ENCODE peak calls at places on chromosomes 7 and 10, in nine cellular contexts. R is IMR-90; N is SHP77; H is BE2C; M is activated B cell treated with CpG ODN at 0.5 μM for 24 hours; X is activated CD4-positive, alpha-beta T cell treated with anti-CD3 and anti-CD28 coated beads, Interleukin-2, amount 50 U/mL, for 24 hours; S is mesothelial cell of epicardium; K is Peyer's patch; O is activated naive CD8-positive, alpha-beta T cell treated with anti-CD3 and anti-CD28 coated beads for 36 hours. Y is an unnamed sample.

GRCh38 chr10:43211030-43211429 is 55.8 kb downstream of the RASGEF1A start:
- DNase-seq in R (peak), N (no peak), H (no peak), M (no peak), X (no peak), S (no peak), K (no peak), O (no peak), Y (no peak)

GRCh38 chr10:57699944-57700343 is 567.8 kb downstream of the IPMK start:
- DNase-seq in R (peak), N (no peak), H (peak), M (no peak), X (no peak), S (no peak), K (no peak), O (no peak), Y (no peak)

GRCh38 chr7:6648066-6648814 is 11.1 kb downstream of the ZNF316 start:
- DNase-seq in R (no peak), N (no peak), H (no peak), M (no peak), X (no peak), S (no peak), K (no peak), O (no peak), Y (no peak)

GRCh38 chr7:5035276-5035675 is 10.4 kb upstream of the RBAK start:
- DNase-seq in R (no peak), N (no peak), H (no peak), M (no peak), X (no peak), S (no peak), K (no peak), O (no peak), Y (no peak)

GRCh38 chr10:11337516-11337915 is 273.9 kb downstream of the USP6NL start:
- DNase-seq in R (no peak), N (no peak), H (no peak), M (no peak), X (no peak), S (no peak), K (no peak), O (peak), Y (no peak)

GRCh38 chr7:128915841-128916642 is 5.5 kb upstream of the KCP start:
- DNase-seq in R (no peak), N (no peak), H (no peak), M (no peak), X (no peak), S (no peak), K (peak), O (no peak), Y (peak)

GRCh38 chr7:33979807-33980355 is 74.5 kb downstream of the BMPER start:
- DNase-seq in R (peak), N (no peak), H (no peak), M (no peak), X (no peak), S (no peak), K (no peak), O (no peak), Y (no peak)

GRCh38 chr7:44309271-44310091 is 15.9 kb downstream of the CAMK2B start:
- DNase-seq in R (peak), N (no peak), H (peak), M (peak), X (peak), S (peak), K (peak), O (peak), Y (no peak)

GRCh38 chr7:93632371-93632770 is 57.8 kb upstream of the CALCR start:
- DNase-seq in R (no peak), N (no peak), H (no peak), M (no peak), X (no peak), S (no peak), K (no peak), O (no peak), Y (no peak)

GRCh38 chr7:69599879-69600764 is 1.8 kb downstream of the AUTS2 start:
- DNase-seq in R (no peak), N (peak), H (peak), M (peak), X (no peak), S (no peak), K (no peak), O (no peak), Y (no peak)

GRCh38 chr7:31146026-31146425 is 93.9 kb downstream of the ADCYAP1R1 start:
- DNase-seq in R (no peak), N (no peak), H (no peak), M (no peak), X (no peak), S (no peak), K (no peak), O (no peak), Y (no peak)

GRCh38 chr7:27203378-27203953 is 3.6 kb upstream of the HOXA13 start:
- DNase-seq in R (no peak), N (no peak), H (no peak), M (no peak), X (no peak), S (peak), K (no peak), O (no peak), Y (no peak)

GRCh38 chr7:12130664-12131063 is 80.4 kb upstream of the TMEM106B start:
- DNase-seq in R (no peak), N (no peak), H (no peak), M (no peak), X (no peak), S (no peak), K (no peak), O (no peak), Y (no peak)

GRCh38 chr10:17435187-17435586 is 19.2 kb downstream of the ST8SIA6 start:
- DNase-seq in R (no peak), N (no peak), H (no peak), M (no peak), X (no peak), S (no peak), K (no peak), O (no peak), Y (no peak)